ENCODE peak calls at places on chromosomes 6 and 20, in five cellular contexts. Q is CD8-positive, alpha-beta T cell; K is GM12865; J is fibroblast of pulmonary artery; H is HL-60. U is an unnamed sample.

GRCh38 chr6:157741321-157741720 is 81.7 kb upstream of the SNX9 start:
- DNase-seq in Q (no peak), K (no peak), J (no peak), H (no peak), U (no peak)

GRCh38 chr6:56677559-56677958 is 34.9 kb upstream of the DST start:
- DNase-seq in Q (no peak), K (peak; percentile 20), J (peak; percentile 52), H (no peak), U (no peak)

GRCh38 chr6:71080793-71081192 is 123.9 kb upstream of the B3GAT2 start:
- DNase-seq in Q (no peak), K (no peak), J (peak; percentile 41), H (no peak), U (peak; percentile 61)

GRCh38 chr6:89553446-89553845 is 85.1 kb downstream of the LYRM2 start:
- DNase-seq in Q (no peak), K (no peak), J (no peak), H (no peak), U (no peak)

GRCh38 chr6:127641905-127642304 is 64.9 kb downstream of the C6orf58 start:
- DNase-seq in Q (no peak), K (peak; percentile 37), J (peak; percentile 59), H (no peak), U (peak; percentile 38)

GRCh38 chr20:54221996-54222890 is 14.4 kb downstream of the PFDN4 start:
- DNase-seq in Q (no peak), K (no peak), J (no peak), H (no peak), U (no peak)

GRCh38 chr6:164291224-164291623 is 876.7 kb downstream of the QKI start:
- DNase-seq in Q (no peak), K (no peak), J (no peak), H (no peak), U (no peak)

GRCh38 chr6:28710466-28711191 is 184.9 kb downstream of the GPX5 start:
- DNase-seq in Q (no peak), K (peak; percentile 69), J (peak; percentile 42), H (no peak), U (no peak)

GRCh38 chr20:61915101-61915500 is 150.6 kb downstream of the TAF4 start:
- DNase-seq in Q (no peak), K (no peak), J (no peak), H (no peak), U (no peak)

GRCh38 chr6:145406733-145407256 is 328.5 kb downstream of the EPM2A start:
- DNase-seq in Q (no peak), K (no peak), J (no peak), H (no peak), U (no peak)

GRCh38 chr6:116060572-116061283 is at the start of gene FRK:
- DNase-seq in Q (no peak), K (no peak), J (peak; percentile 41), H (no peak), U (peak; percentile 66)

GRCh38 chr6:37024665-37025337 is 19.3 kb downstream of the FGD2 start:
- DNase-seq in Q (no peak), K (no peak), J (no peak), H (no peak), U (no peak)

GRCh38 chr6:100184473-100184872 is 190.4 kb upstream of the MCHR2 start:
- DNase-seq in Q (no peak), K (no peak), J (no peak), H (no peak), U (no peak)

GRCh38 chr6:39092124-39092523 is 22.9 kb downstream of the SAYSD1 start:
- DNase-seq in Q (no peak), K (peak; percentile 29), J (no peak), H (no peak), U (no peak)

GRCh38 chr6:168260385-168260987 is 59.1 kb downstream of the DACT2 start:
- DNase-seq in Q (no peak), K (no peak), J (no peak), H (no peak), U (no peak)

GRCh38 chr20:59084041-59084841 is 41.7 kb upstream of the PRELID3B start:
- DNase-seq in Q (no peak), K (no peak), J (no peak), H (no peak), U (no peak)

GRCh38 chr20:33399924-33400323 is 1.4 kb downstream of the CDK5RAP1 start:
- DNase-seq in Q (no peak), K (no peak), J (peak; percentile 29), H (no peak), U (peak; percentile 29)

GRCh38 chr6:169968541-169969270 is 217.3 kb downstream of the ERMARD start:
- DNase-seq in Q (no peak), K (no peak), J (no peak), H (no peak), U (no peak)

GRCh38 chr6:108751851-108752732 is 96.1 kb upstream of the ARMC2 start:
- DNase-seq in Q (no peak), K (no peak), J (no peak), H (no peak), U (no peak)

GRCh38 chr6:113644861-113645575 is 212.1 kb upstream of the MARCKS start:
- DNase-seq in Q (no peak), K (peak; percentile 79), J (peak; percentile 96), H (no peak), U (peak; percentile 98)

GRCh38 chr6:77034161-77034560 is 429.1 kb downstream of the HTR1B start:
- DNase-seq in Q (no peak), K (no peak), J (peak; percentile 89), H (no peak), U (peak; percentile 89)

GRCh38 chr6:36735110-36735971 is 37.7 kb downstream of the RAB44 start:
- DNase-seq in Q (no peak), K (peak; percentile 43), J (peak; percentile 97), H (peak; percentile 38), U (peak; percentile 87)

GRCh38 chr6:111423055-111423633 is 59.9 kb downstream of the REV3L start:
- DNase-seq in Q (no peak), K (no peak), J (no peak), H (no peak), U (no peak)

GRCh38 chr6:99219788-99220187 is 129.7 kb downstream of the FAXC start:
- DNase-seq in Q (no peak), K (peak; percentile 24), J (no peak), H (no peak), U (no peak)

GRCh38 chr6:168035098-168035660 is 37.7 kb downstream of the KIF25 start:
- DNase-seq in Q (no peak), K (no peak), J (peak; percentile 89), H (no peak), U (peak; percentile 86)

GRCh38 chr6:135226537-135226936 is 45.4 kb downstream of the MYB start:
- DNase-seq in Q (no peak), K (peak; percentile 84), J (no peak), H (no peak), U (no peak)

GRCh38 chr6:33429745-33430042 is 9.8 kb downstream of the SYNGAP1 start:
- DNase-seq in Q (no peak), K (no peak), J (no peak), H (no peak), U (no peak)
- H3K4me3 ChIP-seq in Q (peak overlapping the region; percentile 38), K (no peak overlapping the region), J (no peak overlapping the region), H (no peak overlapping the region), U (no peak overlapping the region)

GRCh38 chr6:112600168-112600567 is 253.0 kb downstream of the RFPL4B start:
- DNase-seq in Q (no peak), K (no peak), J (no peak), H (no peak), U (no peak)
- TF ChIP-seq CTCF in Q (no peak), K (no peak), J (no peak), H (no peak), U (peak; percentile 27)

DNA sequence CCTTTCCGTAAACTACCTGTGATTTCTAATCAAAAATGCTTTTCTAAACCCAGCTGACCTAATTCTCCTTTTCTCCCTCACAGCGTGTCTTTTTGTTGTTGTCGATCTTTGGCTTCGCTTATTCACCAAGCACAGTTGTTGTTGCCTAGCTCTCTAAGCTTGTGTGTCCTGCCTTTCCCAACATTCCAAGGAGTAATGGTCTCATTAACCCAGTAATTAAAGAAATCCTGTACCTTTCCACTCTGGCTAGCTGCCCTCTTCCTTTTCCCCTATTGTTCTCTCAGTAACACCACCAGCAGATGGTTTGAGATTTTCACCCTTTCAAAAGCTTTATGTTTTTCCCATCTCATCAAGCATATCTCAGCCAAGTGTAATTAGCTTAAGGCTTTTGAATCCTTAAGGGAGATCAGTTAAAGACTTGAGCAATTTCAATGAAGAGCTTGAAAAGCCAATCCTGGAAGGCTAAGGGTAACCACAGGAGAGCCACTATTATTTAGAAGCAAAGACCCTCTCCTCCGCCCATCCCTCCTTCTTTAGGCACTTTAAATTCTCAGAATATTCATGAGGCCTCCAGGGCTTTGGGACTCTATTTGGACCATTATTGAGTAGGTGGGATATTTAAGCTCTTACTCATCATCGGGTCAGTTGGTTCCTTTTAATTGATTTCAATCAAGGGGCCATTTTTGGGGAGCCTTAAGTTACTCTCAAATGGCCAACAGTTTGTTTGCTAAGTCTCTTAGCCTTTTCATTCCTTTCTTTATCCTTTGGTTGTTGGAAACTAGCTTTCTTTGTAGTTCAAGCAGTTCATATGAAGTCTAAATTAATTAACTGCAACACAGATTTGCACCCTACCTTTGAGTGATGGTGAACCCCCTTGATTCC is 567.4 kb downstream of the KIF16B start:
- DNase-seq in Q (no peak), K (no peak), J (no peak), H (no peak), U (no peak)
- H3K4me3 ChIP-seq in Q (no peak overlapping the region), K (no peak overlapping the region), J (no peak overlapping the region), H (no peak overlapping the region), U (no peak overlapping the region)

GRCh38 chr6:146901940-146902816 is 302.0 kb upstream of the STXBP5 start:
- DNase-seq in Q (no peak), K (no peak), J (peak; percentile 54), H (no peak), U (peak; percentile 41)
- TF ChIP-seq CTCF in Q (no peak), K (no peak), J (peak; percentile 39), H (peak; percentile 16), U (peak; percentile 37)

GRCh38 chr20:20683020-20683419 is 29.4 kb downstream of the RALGAPA2 start:
- DNase-seq in Q (no peak), K (no peak), J (no peak), H (no peak), U (no peak)

GRCh38 chr20:20680991-20681508 is 31.4 kb downstream of the RALGAPA2 start:
- DNase-seq in Q (no peak), K (peak; percentile 15), J (no peak), H (peak; percentile 53), U (no peak)

GRCh38 chr20:20683481-20683880 is 29.0 kb downstream of the RALGAPA2 start:
- DNase-seq in Q (no peak), K (no peak), J (no peak), H (no peak), U (no peak)

GRCh38 chr20:20677186-20677585 is 35.3 kb downstream of the RALGAPA2 start:
- DNase-seq in Q (no peak), K (no peak), J (peak; percentile 17), H (no peak), U (no peak)

GRCh38 chr20:20679306-20679705 is 33.1 kb downstream of the RALGAPA2 start:
- DNase-seq in Q (no peak), K (no peak), J (no peak), H (no peak), U (no peak)
- H3K4me3 ChIP-seq in Q (no peak overlapping the region), K (no peak overlapping the region), J (no peak overlapping the region), H (no peak overlapping the region), U (no peak overlapping the region)